ENCODE peak calls at places on chromosomes 11 and 22, in nine cellular contexts. N, J, P, H, R, T, O, Y and W are unnamed samples.
A peak's percentile ranks its signal among the peaks of the same experiment; 100 is the strongest.

GRCh38 chr22:19871845-19872778 is 17.4 kb upstream of the GNB1L start:
- DNase-seq in N (no peak), J (peak; percentile 15), P (peak; percentile 50), H (no peak), R (no peak), T (no peak), O (no peak), Y (peak; percentile 20), W (no peak)

GRCh38 chr11:12074529-12075195 is 35.7 kb upstream of the MICAL2 start:
- DNase-seq in N (no peak), J (no peak), P (no peak), H (no peak), R (no peak), T (no peak), O (no peak), Y (no peak), W (no peak)

GRCh38 chr11:108775324-108775723 is 110.5 kb downstream of the DDX10 start:
- DNase-seq in N (no peak), J (no peak), P (no peak), H (no peak), R (no peak), T (no peak), O (no peak), Y (no peak), W (no peak)

GRCh38 chr22:36010090-36010489 is 18.5 kb downstream of the RBFOX2 start:
- DNase-seq in N (no peak), J (no peak), P (no peak), H (no peak), R (no peak), T (no peak), O (no peak), Y (no peak), W (no peak)

GRCh38 chr22:43824724-43825485 is 12.8 kb upstream of the EFCAB6 start:
- DNase-seq in N (no peak), J (no peak), P (peak; percentile 28), H (no peak), R (no peak), T (no peak), O (no peak), Y (peak; percentile 50), W (no peak)

GRCh38 chr22:30717331-30717921 is 22.8 kb downstream of the OSBP2 start:
- DNase-seq in N (no peak), J (no peak), P (no peak), H (peak; percentile 89), R (no peak), T (no peak), O (no peak), Y (no peak), W (no peak)

GRCh38 chr11:20529757-20530156 is 69.7 kb upstream of the SLC6A5 start:
- DNase-seq in N (no peak), J (no peak), P (no peak), H (no peak), R (no peak), T (no peak), O (no peak), Y (no peak), W (no peak)

GRCh38 chr22:37205046-37205445 is 7.2 kb downstream of the SSTR3 start:
- DNase-seq in N (no peak), J (no peak), P (peak; percentile 25), H (no peak), R (no peak), T (no peak), O (no peak), Y (no peak), W (no peak)

GRCh38 chr11:107202189-107202588 is 183.9 kb upstream of the GUCY1A2 start:
- DNase-seq in N (no peak), J (no peak), P (no peak), H (no peak), R (no peak), T (no peak), O (no peak), Y (no peak), W (no peak)

GRCh38 chr22:31659246-31659645 is 2.8 kb downstream of the PISD start:
- DNase-seq in N (no peak), J (no peak), P (no peak), H (no peak), R (no peak), T (no peak), O (no peak), Y (no peak), W (no peak)

GRCh38 chr11:128776434-128777284 is 82.8 kb downstream of the FLI1 start:
- DNase-seq in N (peak; percentile 67), J (peak; percentile 67), P (peak; percentile 69), H (no peak), R (peak; percentile 17), T (no peak), O (peak; percentile 68), Y (peak; percentile 60), W (no peak)

GRCh38 chr11:71568707-71569349 is 3.5 kb downstream of the KRTAP5-10 start:
- DNase-seq in N (no peak), J (no peak), P (no peak), H (no peak), R (no peak), T (no peak), O (no peak), Y (no peak), W (no peak)

GRCh38 chr11:57349491-57350274 is 11.5 kb downstream of the P2RX3 start:
- DNase-seq in N (peak; percentile 70), J (peak; percentile 79), P (peak; percentile 86), H (peak; percentile 41), R (peak; percentile 49), T (peak; percentile 49), O (peak; percentile 77), Y (peak; percentile 89), W (no peak)

GRCh38 chr11:112321521-112322172 is 61.0 kb upstream of the PLET1 start:
- DNase-seq in N (peak; percentile 29), J (peak; percentile 48), P (no peak), H (no peak), R (no peak), T (no peak), O (no peak), Y (no peak), W (no peak)

GRCh38 chr11:105489431-105489830 is 120.4 kb upstream of the GRIA4 start:
- DNase-seq in N (no peak), J (no peak), P (no peak), H (no peak), R (no peak), T (no peak), O (no peak), Y (peak; percentile 35), W (no peak)

GRCh38 chr11:64897381-64898075 is 19.1 kb upstream of the EHD1 start:
- DNase-seq in N (no peak), J (no peak), P (no peak), H (no peak), R (no peak), T (no peak), O (no peak), Y (no peak), W (no peak)

GRCh38 chr11:117649656-117650055 is 147.4 kb downstream of the DSCAML1 start:
- DNase-seq in N (no peak), J (no peak), P (no peak), H (no peak), R (no peak), T (no peak), O (no peak), Y (no peak), W (no peak)

GRCh38 chr11:3124821-3125220 is 40.3 kb downstream of the OSBPL5 start:
- DNase-seq in N (no peak), J (no peak), P (peak; percentile 51), H (no peak), R (no peak), T (no peak), O (no peak), Y (no peak), W (no peak)

GRCh38 chr11:120183701-120184141 is 27.1 kb upstream of the OAF start:
- DNase-seq in N (no peak), J (no peak), P (peak; percentile 57), H (no peak), R (no peak), T (no peak), O (peak; percentile 50), Y (peak; percentile 15), W (no peak)

GRCh38 chr11:13009476-13009920 is 382 bp downstream of the RASSF10 start:
- DNase-seq in N (no peak), J (no peak), P (no peak), H (peak; percentile 4), R (no peak), T (no peak), O (no peak), Y (no peak), W (no peak)

GRCh38 chr11:18383388-18384156 is 10.8 kb upstream of the LDHA start:
- DNase-seq in N (peak; percentile 74), J (peak; percentile 57), P (peak; percentile 71), H (peak; percentile 71), R (peak; percentile 52), T (peak; percentile 17), O (peak; percentile 95), Y (peak; percentile 69), W (peak; percentile 1)

GRCh38 chr11:117633186-117633585 is 163.8 kb downstream of the DSCAML1 start:
- DNase-seq in N (no peak), J (no peak), P (no peak), H (no peak), R (no peak), T (no peak), O (no peak), Y (no peak), W (no peak)

GRCh38 chr11:76901144-76901543 is 40.4 kb downstream of the ACER3 start:
- DNase-seq in N (no peak), J (no peak), P (no peak), H (no peak), R (no peak), T (no peak), O (no peak), Y (no peak), W (no peak)

GRCh38 chr11:47998733-47999359 is 18.5 kb downstream of the PTPRJ start:
- DNase-seq in N (no peak), J (no peak), P (no peak), H (no peak), R (no peak), T (no peak), O (no peak), Y (no peak), W (no peak)

GRCh38 chr22:33114570-33114969 is 56.4 kb upstream of the SYN3 start:
- DNase-seq in N (no peak), J (no peak), P (no peak), H (no peak), R (no peak), T (no peak), O (no peak), Y (no peak), W (no peak)

GRCh38 chr11:79437981-79438630 is 2.7 kb downstream of the TENM4 start:
- DNase-seq in N (no peak), J (no peak), P (peak; percentile 61), H (no peak), R (no peak), T (no peak), O (no peak), Y (peak; percentile 56), W (no peak)

GRCh38 chr11:132886335-132886734 is 646.0 kb downstream of the OPCML start:
- DNase-seq in N (no peak), J (no peak), P (no peak), H (no peak), R (no peak), T (no peak), O (no peak), Y (no peak), W (no peak)

GRCh38 chr11:38460901-38461300 is 1862.9 kb upstream of the RAG2 start:
- DNase-seq in N (peak; percentile 27), J (peak; percentile 33), P (peak; percentile 59), H (no peak), R (no peak), T (no peak), O (no peak), Y (no peak), W (no peak)

GRCh38 chr11:61969838-61970452 is 2.5 kb upstream of the FTH1 start:
- DNase-seq in N (no peak), J (no peak), P (no peak), H (peak; percentile 86), R (no peak), T (no peak), O (no peak), Y (no peak), W (peak; percentile 45)

GRCh38 chr22:41699264-41700104 is at the start of gene MEI1:
- DNase-seq in N (peak; percentile 86), J (peak; percentile 86), P (peak; percentile 91), H (peak; percentile 80), R (peak; percentile 85), T (peak; percentile 83), O (peak; percentile 73), Y (peak; percentile 95), W (no peak)

GRCh38 chr22:46649176-46650077 is 29.2 kb downstream of the GRAMD4 start:
- DNase-seq in N (peak; percentile 72), J (peak; percentile 72), P (no peak), H (no peak), R (no peak), T (no peak), O (peak; percentile 66), Y (no peak), W (no peak)